ENCODE peak calls at places on chromosomes 3 and 15, in nine cellular contexts. B, O, Z, W, L, M, E, K and Y are unnamed samples.
A peak's percentile ranks its signal among the peaks of the same experiment; 100 is the strongest.

GRCh38 chr15:78224024-78224413 is 10.3 kb downstream of the ACSBG1 start:
- DNase-seq in B (no peak), Z (no peak), M (no peak), L (no peak), E (no peak), K (peak; percentile 31), O (no peak), W (no peak), Y (no peak)

GRCh38 chr3:69116897-69117296 is 5.5 kb downstream of the LMOD3 start:
- DNase-seq in W (no peak), O (no peak), E (no peak), Z (no peak), L (no peak), K (no peak), B (peak; percentile 60), M (no peak), Y (peak; percentile 57)

GRCh38 chr3:194675081-194675640 is 3.2 kb upstream of the LSG1 start:
- DNase-seq in K (no peak), E (no peak), L (peak; percentile 52), Z (no peak), M (no peak), W (no peak), O (no peak), B (no peak), Y (no peak)

GRCh38 chr15:63794271-63794670 is 39.5 kb downstream of the HERC1 start:
- DNase-seq in B (no peak), E (no peak), O (no peak), M (no peak), W (no peak), K (no peak), L (no peak), Z (no peak), Y (no peak)

GRCh38 chr3:23919628-23920027 is 2.7 kb downstream of the RPL15 start:
- DNase-seq in B (no peak), M (no peak), O (no peak), E (no peak), Z (no peak), K (no peak), L (no peak), W (no peak), Y (no peak)

GRCh38 chr15:68775671-68776476 is 44.8 kb downstream of the ANP32A start:
- DNase-seq in M (no peak), L (no peak), E (no peak), O (no peak), W (peak; percentile 21), K (peak; percentile 87), B (peak; percentile 47), Z (no peak), Y (no peak)

GRCh38 chr3:191383104-191383503 is 52.8 kb upstream of the UTS2B start:
- DNase-seq in B (no peak), O (no peak), W (peak; percentile 87), K (peak; percentile 92), L (no peak), M (no peak), Z (no peak), E (no peak), Y (no peak)

GRCh38 chr3:173826901-173827609 is 429.5 kb downstream of the NLGN1 start:
- DNase-seq in O (no peak), M (no peak), W (no peak), K (peak; percentile 2), Z (no peak), B (no peak), L (no peak), E (no peak), Y (no peak)

GRCh38 chr3:183984749-183985729 is 32.6 kb downstream of the ABCC5 start:
- DNase-seq in M (no peak), K (no peak), Z (no peak), E (no peak), L (no peak), B (no peak), O (no peak), W (no peak), Y (no peak)

GRCh38 chr15:24017470-24017869 is 330.4 kb upstream of the NDN start:
- DNase-seq in W (no peak), O (no peak), B (no peak), Z (no peak), L (no peak), E (no peak), M (no peak), K (no peak), Y (no peak)

GRCh38 chr15:85831415-85832113 is 36.8 kb upstream of the KLHL25 start:
- DNase-seq in M (peak; percentile 37), W (peak; percentile 54), Z (no peak), B (peak; percentile 8), O (peak; percentile 71), L (peak; percentile 59), E (peak; percentile 13), K (peak; percentile 77), Y (peak; percentile 38)

GRCh38 chr3:176514297-176514696 is 683.0 kb downstream of the TBL1XR1 start:
- DNase-seq in M (no peak), W (peak; percentile 63), Z (no peak), E (no peak), B (no peak), O (no peak), K (peak; percentile 66), L (peak; percentile 54), Y (no peak)

GRCh38 chr15:63583027-63583426 is 14.2 kb upstream of the FBXL22 start:
- DNase-seq in O (no peak), M (no peak), K (peak; percentile 30), B (no peak), Z (no peak), W (peak; percentile 89), L (no peak), E (no peak), Y (no peak)